ENCODE peak calls at places on chromosomes 13 and 19, in eight cellular contexts. R is lower leg skin; C is transverse colon; O is stomach; E is EL; G is CD4-positive, alpha-beta T cell; U is AG08396; F is non-pigmented ciliary epithelial cell. I is an unnamed sample.

GRCh38 chr19:24141612-24142011 is 54.6 kb downstream of the ZNF254 start:
- DNase-seq in F (no peak), E (no peak), C (no peak), R (no peak), O (no peak), U (no peak), G (no peak), I (no peak)

GRCh38 chr13:73901324-73902068 is 232.7 kb downstream of the KLF12 start:
- DNase-seq in F (no peak), R (no peak), G (no peak), O (no peak), C (no peak), E (no peak), U (no peak), I (no peak)

GRCh38 chr13:41696163-41697003 is 239.0 kb downstream of the RGCC start:
- DNase-seq in O (no peak), G (no peak), U (peak; percentile 8), F (peak; percentile 98), R (no peak), E (peak; percentile 90), C (no peak), I (no peak)

GRCh38 chr19:34173145-34173956 is 1.0 kb downstream of the LSM14A start:
- DNase-seq in O (peak; percentile 34), C (peak; percentile 65), G (no peak), R (peak; percentile 47), U (peak; percentile 43), F (no peak), E (peak; percentile 62), I (no peak)

GRCh38 chr13:64704121-64704520 is 2526.0 kb downstream of the PCDH9 start:
- DNase-seq in C (no peak), U (no peak), F (no peak), O (no peak), R (no peak), E (no peak), G (no peak), I (no peak)

GRCh38 chr13:46577656-46578589 is 25.0 kb downstream of the LRCH1 start:
- DNase-seq in U (no peak), C (no peak), F (no peak), E (peak; percentile 18), R (no peak), O (no peak), G (no peak), I (no peak)

GRCh38 chr13:31105856-31106255 is 55.8 kb downstream of the HSPH1 start:
- DNase-seq in C (no peak), E (no peak), O (no peak), U (no peak), G (no peak), F (no peak), R (no peak), I (no peak)

GRCh38 chr19:30846102-30846501 is 473.9 kb downstream of the ZNF536 start:
- DNase-seq in U (no peak), O (no peak), C (no peak), F (no peak), G (no peak), R (no peak), E (no peak), I (no peak)

GRCh38 chr13:86108334-86108733 is 309.1 kb upstream of the SLITRK6 start:
- DNase-seq in U (no peak), O (no peak), C (no peak), R (no peak), E (no peak), G (no peak), F (no peak), I (no peak)

GRCh38 chr19:46785054-46785979 is 3.1 kb downstream of the SLC1A5 start:
- DNase-seq in F (no peak), G (no peak), E (peak; percentile 56), O (no peak), U (no peak), C (no peak), R (no peak), I (no peak)

GRCh38 chr13:21117104-21117809 is 55.9 kb upstream of the LATS2 start:
- DNase-seq in R (no peak), G (no peak), C (no peak), F (no peak), O (no peak), E (no peak), U (no peak), I (no peak)

GRCh38 chr19:3618144-3618810 is 8.3 kb downstream of the CACTIN start:
- DNase-seq in O (peak; percentile 73), R (no peak), G (peak; percentile 50), F (no peak), U (peak; percentile 95), C (peak; percentile 70), E (peak; percentile 44), I (peak; percentile 54)

I was measured in dorsolateral prefrontal cortex.